ENCODE peak calls at places on chromosomes 12 and 14, in six cellular contexts. One of them, this sample, is unnamed.

GRCh38 chr12:59715434-59715833 is 119.6 kb downstream of the SLC16A7 start:
- DNase-seq in endothelial cell: no peak
- DNase-seq in naive thymus-derived CD4-positive, alpha-beta T cell: no peak
- DNase-seq in glutamatergic neuron: no peak
- DNase-seq in cardiac fibroblast: no peak
- DNase-seq in ureter: no peak
- DNase-seq in this sample: no peak

GRCh38 chr12:18476866-18477265 is 215.5 kb downstream of the PIK3C2G start:
- DNase-seq in endothelial cell: no peak
- DNase-seq in naive thymus-derived CD4-positive, alpha-beta T cell: no peak
- DNase-seq in glutamatergic neuron: no peak
- DNase-seq in cardiac fibroblast: no peak
- DNase-seq in ureter: no peak
- DNase-seq in this sample: no peak

GRCh38 chr12:130641571-130642184 is 74.4 kb downstream of the RIMBP2 start:
- DNase-seq in endothelial cell: no peak
- DNase-seq in naive thymus-derived CD4-positive, alpha-beta T cell: no peak
- DNase-seq in glutamatergic neuron: no peak
- DNase-seq in cardiac fibroblast: no peak
- DNase-seq in ureter: no peak
- DNase-seq in this sample: no peak

GRCh38 chr14:54475187-54475881 is 13.4 kb downstream of the GMFB start:
- DNase-seq in endothelial cell: no peak
- DNase-seq in naive thymus-derived CD4-positive, alpha-beta T cell: no peak
- DNase-seq in glutamatergic neuron: no peak
- DNase-seq in cardiac fibroblast: peak
- DNase-seq in ureter: no peak
- DNase-seq in this sample: no peak

GRCh38 chr12:55966408-55967281 is at the start of gene CDK2:
- DNase-seq in endothelial cell: peak
- DNase-seq in naive thymus-derived CD4-positive, alpha-beta T cell: peak
- DNase-seq in glutamatergic neuron: peak
- DNase-seq in cardiac fibroblast: peak
- DNase-seq in ureter: peak
- DNase-seq in this sample: peak

GRCh38 chr14:68178282-68178681 is 358.7 kb downstream of the RAD51B start:
- DNase-seq in endothelial cell: no peak
- DNase-seq in naive thymus-derived CD4-positive, alpha-beta T cell: no peak
- DNase-seq in glutamatergic neuron: no peak
- DNase-seq in cardiac fibroblast: no peak
- DNase-seq in ureter: no peak
- DNase-seq in this sample: no peak

GRCh38 chr12:114709112-114709511 is 25.1 kb upstream of the TBX3 start:
- DNase-seq in endothelial cell: no peak
- DNase-seq in naive thymus-derived CD4-positive, alpha-beta T cell: no peak
- DNase-seq in glutamatergic neuron: no peak
- DNase-seq in cardiac fibroblast: no peak
- DNase-seq in ureter: no peak
- DNase-seq in this sample: no peak

GRCh38 chr12:114439833-114440449 is 34.0 kb upstream of the TBX5 start:
- DNase-seq in endothelial cell: no peak
- DNase-seq in naive thymus-derived CD4-positive, alpha-beta T cell: no peak
- DNase-seq in glutamatergic neuron: peak
- DNase-seq in cardiac fibroblast: no peak
- DNase-seq in ureter: no peak
- DNase-seq in this sample: no peak

GRCh38 chr14:68089146-68089715 is 269.7 kb downstream of the RAD51B start:
- DNase-seq in endothelial cell: no peak
- DNase-seq in naive thymus-derived CD4-positive, alpha-beta T cell: no peak
- DNase-seq in glutamatergic neuron: no peak
- DNase-seq in cardiac fibroblast: peak
- DNase-seq in ureter: no peak
- DNase-seq in this sample: no peak

GRCh38 chr14:65720171-65720570 is 307.6 kb downstream of the FUT8 start:
- DNase-seq in endothelial cell: no peak
- DNase-seq in naive thymus-derived CD4-positive, alpha-beta T cell: no peak
- DNase-seq in glutamatergic neuron: no peak
- DNase-seq in cardiac fibroblast: no peak
- DNase-seq in ureter: no peak
- DNase-seq in this sample: no peak

GRCh38 chr12:100518376-100518775 is 44.7 kb downstream of the NR1H4 start:
- DNase-seq in endothelial cell: no peak
- DNase-seq in naive thymus-derived CD4-positive, alpha-beta T cell: no peak
- DNase-seq in glutamatergic neuron: no peak
- DNase-seq in cardiac fibroblast: no peak
- DNase-seq in ureter: no peak
- DNase-seq in this sample: no peak

GRCh38 chr12:11701398-11701797 is 51.9 kb downstream of the ETV6 start:
- DNase-seq in endothelial cell: no peak
- DNase-seq in naive thymus-derived CD4-positive, alpha-beta T cell: no peak
- DNase-seq in glutamatergic neuron: no peak
- DNase-seq in cardiac fibroblast: no peak
- DNase-seq in ureter: no peak
- DNase-seq in this sample: no peak

GRCh38 chr12:127272864-127273263 is 994.1 kb upstream of the TMEM132C start:
- DNase-seq in endothelial cell: no peak
- DNase-seq in naive thymus-derived CD4-positive, alpha-beta T cell: no peak
- DNase-seq in glutamatergic neuron: no peak
- DNase-seq in cardiac fibroblast: peak
- DNase-seq in ureter: no peak
- DNase-seq in this sample: no peak

GRCh38 chr14:63614964-63615363 is 26.7 kb downstream of the WDR89 start:
- DNase-seq in endothelial cell: no peak
- DNase-seq in naive thymus-derived CD4-positive, alpha-beta T cell: no peak
- DNase-seq in glutamatergic neuron: no peak
- DNase-seq in cardiac fibroblast: peak
- DNase-seq in ureter: no peak
- DNase-seq in this sample: no peak

GRCh38 chr12:32533971-32534590 is 134.7 kb downstream of the FGD4 start:
- DNase-seq in endothelial cell: no peak
- DNase-seq in naive thymus-derived CD4-positive, alpha-beta T cell: no peak
- DNase-seq in glutamatergic neuron: peak
- DNase-seq in cardiac fibroblast: peak
- DNase-seq in ureter: peak
- DNase-seq in this sample: no peak

GRCh38 chr12:120366341-120366705 is 2.6 kb downstream of the MSI1 start:
- DNase-seq in endothelial cell: no peak
- DNase-seq in naive thymus-derived CD4-positive, alpha-beta T cell: no peak
- DNase-seq in glutamatergic neuron: no peak
- DNase-seq in cardiac fibroblast: no peak
- DNase-seq in ureter: no peak
- DNase-seq in this sample: no peak

GRCh38 chr12:112381421-112381897 is 772 bp downstream of the HECTD4 start:
- DNase-seq in endothelial cell: no peak
- DNase-seq in naive thymus-derived CD4-positive, alpha-beta T cell: no peak
- DNase-seq in glutamatergic neuron: peak
- DNase-seq in cardiac fibroblast: no peak
- DNase-seq in ureter: no peak
- DNase-seq in this sample: peak

GRCh38 chr12:47820631-47821345 is 1.1 kb upstream of the HDAC7 start:
- DNase-seq in endothelial cell: peak
- DNase-seq in naive thymus-derived CD4-positive, alpha-beta T cell: no peak
- DNase-seq in glutamatergic neuron: no peak
- DNase-seq in cardiac fibroblast: peak
- DNase-seq in ureter: peak
- DNase-seq in this sample: no peak

GRCh38 chr12:53143355-53143754 is 37.2 kb upstream of the ZNF740 start:
- DNase-seq in endothelial cell: no peak
- DNase-seq in naive thymus-derived CD4-positive, alpha-beta T cell: no peak
- DNase-seq in glutamatergic neuron: no peak
- DNase-seq in cardiac fibroblast: no peak
- DNase-seq in ureter: no peak
- DNase-seq in this sample: no peak

GRCh38 chr12:5648692-5649338 is 216.9 kb downstream of the NTF3 start:
- DNase-seq in endothelial cell: peak
- DNase-seq in naive thymus-derived CD4-positive, alpha-beta T cell: no peak
- DNase-seq in glutamatergic neuron: no peak
- DNase-seq in cardiac fibroblast: no peak
- DNase-seq in ureter: no peak
- DNase-seq in this sample: no peak

GRCh38 chr14:23024612-23025075 is 10.1 kb downstream of the PSMB5 start:
- DNase-seq in endothelial cell: no peak
- DNase-seq in naive thymus-derived CD4-positive, alpha-beta T cell: no peak
- DNase-seq in glutamatergic neuron: peak
- DNase-seq in cardiac fibroblast: no peak
- DNase-seq in ureter: no peak
- DNase-seq in this sample: no peak

GRCh38 chr12:1668833-1669543 is 21.9 kb upstream of the ADIPOR2 start:
- DNase-seq in endothelial cell: no peak
- DNase-seq in naive thymus-derived CD4-positive, alpha-beta T cell: no peak
- DNase-seq in glutamatergic neuron: no peak
- DNase-seq in cardiac fibroblast: no peak
- DNase-seq in ureter: no peak
- DNase-seq in this sample: no peak

GRCh38 chr12:121781751-121782615 is 11.5 kb downstream of the RHOF start:
- DNase-seq in endothelial cell: no peak
- DNase-seq in naive thymus-derived CD4-positive, alpha-beta T cell: no peak
- DNase-seq in glutamatergic neuron: no peak
- DNase-seq in cardiac fibroblast: peak
- DNase-seq in ureter: no peak
- DNase-seq in this sample: peak

GRCh38 chr14:59213368-59214315 is 25.2 kb downstream of the DAAM1 start:
- DNase-seq in endothelial cell: no peak
- DNase-seq in naive thymus-derived CD4-positive, alpha-beta T cell: no peak
- DNase-seq in glutamatergic neuron: no peak
- DNase-seq in cardiac fibroblast: peak
- DNase-seq in ureter: no peak
- DNase-seq in this sample: no peak

GRCh38 chr12:114666746-114667668 is 17.0 kb downstream of the TBX3 start:
- DNase-seq in endothelial cell: no peak
- DNase-seq in naive thymus-derived CD4-positive, alpha-beta T cell: no peak
- DNase-seq in glutamatergic neuron: peak
- DNase-seq in cardiac fibroblast: no peak
- DNase-seq in ureter: peak
- DNase-seq in this sample: no peak

GRCh38 chr14:105139212-105139825 is 29.3 kb downstream of the JAG2 start:
- DNase-seq in endothelial cell: peak
- DNase-seq in naive thymus-derived CD4-positive, alpha-beta T cell: no peak
- DNase-seq in glutamatergic neuron: no peak
- DNase-seq in cardiac fibroblast: no peak
- DNase-seq in ureter: no peak
- DNase-seq in this sample: no peak

GRCh38 chr14:96782436-96782835 is 14.7 kb upstream of the VRK1 start:
- DNase-seq in endothelial cell: no peak
- DNase-seq in naive thymus-derived CD4-positive, alpha-beta T cell: no peak
- DNase-seq in glutamatergic neuron: no peak
- DNase-seq in cardiac fibroblast: no peak
- DNase-seq in ureter: no peak
- DNase-seq in this sample: no peak